ENCODE peak calls at places on chromosomes 3 and 15, in four cellular contexts. N is neuronal stem cell, I is IMR-90, J is H9. O is an unnamed sample.

GRCh38 chr3:185175370-185175987 is 22.6 kb upstream of the C3orf70 start:
- DNase-seq in N (no peak), I (peak), J (peak), O (peak)

GRCh38 chr15:43237842-43238470 is 17.1 kb upstream of the EPB42 start:
- DNase-seq in N (no peak), I (no peak), J (no peak), O (no peak)

GRCh38 chr15:96564546-96564945 is 234.0 kb downstream of the NR2F2 start:
- DNase-seq in N (no peak), I (no peak), J (no peak), O (no peak)

GRCh38 chr15:37035349-37035748 is 65.0 kb downstream of the MEIS2 start:
- DNase-seq in N (no peak), I (peak), J (no peak), O (peak)

GRCh38 chr3:13193320-13194284 is 120.4 kb upstream of the IQSEC1 start:
- DNase-seq in N (no peak), I (no peak), J (no peak), O (no peak)

GRCh38 chr3:195266428-195266827 is 4.5 kb downstream of the XXYLT1 start:
- DNase-seq in N (no peak), I (no peak), J (no peak), O (no peak)

GRCh38 chr3:21826416-21826815 is 75.4 kb upstream of the ZNF385D start:
- DNase-seq in N (no peak), I (no peak), J (no peak), O (no peak)

GRCh38 chr15:100914876-100915275 is 4.3 kb upstream of the LRRK1 start:
- DNase-seq in N (no peak), I (peak), J (peak), O (no peak)

GRCh38 chr15:73575636-73576247 is 57.4 kb downstream of the NPTN start:
- DNase-seq in N (no peak), I (peak), J (no peak), O (no peak)

GRCh38 chr3:129612350-129613204 is 6.1 kb upstream of the PLXND1 start:
- DNase-seq in N (no peak), I (peak), J (no peak), O (peak)

GRCh38 chr3:129609591-129610169 is 3.2 kb upstream of the PLXND1 start:
- DNase-seq in N (no peak), I (peak), J (no peak), O (no peak)

GRCh38 chr3:129611812-129612349 is 5.4 kb upstream of the PLXND1 start:
- DNase-seq in N (no peak), I (peak), J (peak), O (peak)

GRCh38 chr3:129610276-129610675 is 3.8 kb upstream of the PLXND1 start:
- DNase-seq in N (no peak), I (no peak), J (no peak), O (no peak)

DNA sequence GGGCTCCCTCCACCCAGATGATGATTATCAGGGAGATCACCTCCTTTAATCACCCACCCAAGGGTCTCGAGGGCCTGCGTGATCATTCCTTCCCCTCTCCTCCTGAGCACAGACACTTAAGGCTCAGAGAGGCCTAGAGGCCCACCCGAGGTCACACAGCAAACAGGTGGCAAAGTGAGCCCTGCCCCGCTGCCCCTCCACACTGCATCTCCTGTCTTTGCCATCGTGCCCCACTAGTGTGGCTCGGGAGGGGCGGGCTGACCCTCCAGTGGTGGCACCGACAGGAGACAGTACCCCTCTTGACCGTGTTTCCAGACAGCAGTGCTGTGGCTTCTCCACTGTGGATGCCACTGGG is 4.9 kb upstream of the PLXND1 start:
- DNase-seq in N (no peak), I (no peak), J (no peak), O (no peak)
- H3K23ac ChIP-seq in N (peak), I (peak), J (no peak), O (no peak)

DNA sequence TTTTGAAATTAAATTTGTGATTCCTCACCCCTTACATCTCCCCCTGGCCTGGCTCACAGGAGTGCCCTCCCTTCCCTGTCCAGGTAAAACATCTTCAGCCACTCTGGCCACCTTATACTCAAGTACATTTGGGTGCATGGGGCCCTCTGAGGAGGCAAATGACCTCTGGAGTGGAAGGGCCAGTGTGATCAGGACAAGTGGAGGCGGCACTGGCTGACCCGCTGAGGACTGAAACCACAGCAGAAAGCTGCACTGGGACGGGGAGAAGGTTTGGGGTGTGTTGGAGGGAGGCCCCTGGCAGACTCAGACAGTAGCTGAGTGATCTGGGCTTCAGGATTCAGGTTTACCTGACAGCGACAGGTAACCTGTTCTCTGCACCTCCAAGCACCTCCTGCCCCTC is 24.2 kb downstream of the HES1 start:
- DNase-seq in N (no peak), I (no peak), J (no peak), O (no peak)
- H2AK5ac ChIP-seq in N (no peak), I (no peak), J (no peak), O (no peak)

GRCh38 chr15:55893852-55894251 is 99.6 kb downstream of the NEDD4 start:
- DNase-seq in N (no peak), I (no peak), J (no peak), O (no peak)
- H3K23ac ChIP-seq in N (no peak), I (no peak), J (no peak), O (no peak)

DNA sequence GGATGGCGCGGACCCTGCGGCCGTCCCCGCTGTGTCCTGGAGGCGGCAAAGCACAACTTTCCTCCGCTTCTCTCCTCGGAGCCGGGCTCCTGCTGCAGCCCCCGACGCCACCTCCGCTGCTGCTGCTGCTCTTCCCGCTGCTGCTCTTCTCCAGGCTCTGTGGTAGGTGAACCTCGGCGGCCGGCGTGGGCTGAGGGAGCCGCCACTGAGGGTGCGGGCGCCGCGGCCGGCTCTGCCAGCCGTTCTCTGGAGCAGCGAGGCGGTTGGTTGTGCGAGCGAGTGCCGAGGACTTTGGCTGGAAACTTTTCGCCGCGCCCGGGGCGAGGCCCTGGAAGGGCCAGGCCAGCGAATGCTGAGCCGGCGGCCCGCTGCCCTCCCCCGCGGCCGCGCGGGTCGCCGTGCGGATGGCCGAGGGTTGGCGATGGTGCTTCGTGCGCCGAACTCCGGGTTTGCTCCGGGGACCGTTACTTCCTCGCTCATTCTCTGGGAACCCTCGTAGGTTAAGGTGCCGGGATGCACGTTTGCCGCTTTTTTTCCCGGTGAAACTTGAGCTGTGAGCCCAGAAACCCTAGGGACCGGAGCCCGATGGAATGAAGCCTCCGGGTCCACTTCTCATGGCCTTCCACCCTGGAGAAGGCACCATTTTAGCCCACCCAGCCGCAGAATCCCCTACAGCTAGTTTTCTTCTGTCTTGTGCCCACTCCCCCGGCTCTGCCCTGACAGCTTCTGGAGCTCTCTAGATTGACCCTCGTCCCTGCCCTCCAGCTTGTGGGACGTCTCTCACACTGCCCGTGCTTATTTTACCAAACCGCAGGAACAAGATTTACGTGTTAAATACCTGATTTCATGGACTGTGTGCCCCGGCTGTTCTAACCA is 638 bp downstream of the NECTIN3 start:
- DNase-seq in N (no peak), I (peak), J (peak), O (peak)
- H2AK5ac ChIP-seq in N (peak), I (peak), J (no peak), O (no peak)

DNA sequence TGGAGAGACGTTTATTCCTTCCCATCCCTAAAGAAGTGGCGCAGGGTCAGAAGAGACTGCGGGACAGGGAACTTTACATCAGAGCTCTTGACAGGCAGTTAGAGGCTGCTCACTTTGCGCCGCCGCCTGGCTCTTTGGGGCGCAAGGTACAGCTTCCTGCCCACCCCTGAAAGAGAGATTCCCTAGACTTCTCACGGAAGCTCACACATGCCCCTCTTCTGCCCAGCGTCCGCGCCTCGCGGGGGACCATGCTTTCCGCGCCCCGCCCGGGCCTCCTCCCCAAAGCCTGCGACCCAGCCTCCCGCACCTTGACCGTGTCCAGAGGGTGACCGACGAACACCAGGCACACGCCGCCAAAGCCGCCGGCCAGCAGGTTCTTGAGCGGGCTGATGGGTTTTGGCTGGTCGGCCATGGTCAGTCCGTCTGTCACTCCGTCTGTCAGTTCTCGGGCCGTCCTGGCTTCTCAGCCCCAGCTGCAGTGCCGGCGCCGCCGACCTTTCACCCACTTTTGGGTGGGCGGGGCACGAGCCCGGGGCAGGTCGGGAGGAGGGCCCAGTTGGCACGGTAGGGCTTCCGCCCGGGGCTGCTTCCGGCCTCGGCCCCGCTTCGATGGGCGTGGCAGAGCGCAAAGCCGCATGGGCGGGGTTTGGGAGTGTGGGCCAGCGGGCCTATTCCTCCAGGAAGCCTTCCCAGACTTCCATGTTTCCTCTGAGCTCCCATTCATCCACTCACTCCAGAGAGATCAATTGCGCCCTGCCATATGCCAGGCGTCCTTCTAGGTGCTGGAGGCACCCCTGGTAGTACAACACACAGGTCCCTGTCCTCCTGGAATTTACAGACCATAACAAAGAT is at the start of gene SLC25A20:
- DNase-seq in N (peak), I (peak), J (peak), O (peak)
- H3K23ac ChIP-seq in N (peak), I (peak), J (no peak), O (peak)

DNA sequence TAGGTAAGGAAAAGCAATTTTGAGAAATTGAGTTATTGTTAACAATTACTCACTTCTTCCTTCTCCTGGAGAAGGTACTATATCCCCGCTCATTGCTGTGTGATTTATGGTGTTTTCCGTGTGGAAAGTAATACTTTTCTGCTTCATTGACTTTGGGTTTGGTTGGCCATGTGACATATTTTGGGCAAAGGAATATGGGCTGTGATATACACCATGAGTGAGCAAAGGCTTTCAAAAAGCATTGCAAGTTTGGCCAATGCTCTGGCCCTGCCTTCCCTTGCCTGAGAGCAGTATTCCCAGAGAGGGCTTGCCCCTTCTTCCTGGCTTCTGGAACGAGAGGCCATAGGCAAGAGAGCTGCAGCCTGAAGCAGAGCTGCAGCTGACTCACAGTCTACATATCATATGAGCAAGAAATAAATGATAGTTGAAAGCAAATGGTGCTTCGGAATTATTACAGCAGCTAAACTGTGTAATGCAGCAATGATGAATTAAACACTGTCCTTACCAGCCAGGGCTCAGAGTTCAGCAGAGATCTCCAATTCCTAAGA is 216.8 kb upstream of the CD96 start:
- DNase-seq in N (no peak), I (peak), J (no peak), O (no peak)
- H2AK5ac ChIP-seq in N (no peak), I (no peak), J (no peak), O (no peak)

DNA sequence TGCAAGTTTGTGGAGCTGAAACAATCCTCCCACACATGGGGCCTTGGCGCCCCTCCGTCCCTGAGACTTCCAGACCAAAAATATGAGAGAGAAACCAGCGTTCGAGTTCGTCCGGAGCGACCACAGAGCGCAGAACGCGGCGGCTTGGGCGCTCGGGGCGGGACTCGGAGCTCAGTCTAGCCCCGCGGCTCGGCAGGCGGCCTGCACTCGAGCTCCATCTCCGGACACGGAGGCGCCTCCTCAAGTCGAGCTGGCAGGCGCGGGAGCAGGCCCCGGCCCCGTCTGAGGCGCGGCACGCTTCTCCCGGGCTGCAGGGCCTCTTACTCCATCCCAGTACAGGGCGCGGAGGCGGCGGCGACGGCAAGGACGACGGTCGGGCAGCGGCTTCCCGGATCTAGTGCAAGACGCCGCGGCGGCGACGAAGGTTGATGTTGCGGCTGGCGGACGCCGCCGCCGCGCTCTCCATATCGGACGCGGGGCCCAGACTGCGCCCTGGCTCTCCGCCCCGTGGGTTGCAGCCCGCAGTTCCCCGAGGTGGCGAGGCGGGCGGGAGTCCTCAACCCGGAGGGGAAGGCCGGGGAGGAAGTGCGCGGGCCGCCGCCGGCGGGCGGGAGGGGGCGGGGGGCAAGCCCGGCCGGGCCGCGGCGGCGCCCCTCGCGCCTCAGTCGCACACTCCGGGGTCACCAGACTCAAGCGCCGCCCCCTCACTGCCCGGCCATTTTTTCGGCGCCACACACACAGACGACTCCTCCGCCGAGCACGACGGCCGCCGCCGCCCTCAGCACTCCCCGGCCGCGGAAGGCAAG is 674 bp downstream of the MSL2 start:
- DNase-seq in N (peak), I (peak), J (peak), O (peak)
- H3K23ac ChIP-seq in N (peak), I (peak), J (no peak), O (peak)